ENCODE peak calls at places on chromosome 12, in four cellular contexts. One of them, this sample, is unnamed.

GRCh38 chr12:3453947-3454675 is 36.9 kb upstream of the PRMT8 start:
- DNase-seq in IMR-90: peak; percentile 46
- DNase-seq in neuronal stem cell: no peak
- DNase-seq in mesenchymal stem cell: no peak
- DNase-seq in this sample: peak; percentile 60

GRCh38 chr12:100199347-100200136 is 1.1 kb upstream of the ACTR6 start:
- DNase-seq in IMR-90: no peak
- DNase-seq in neuronal stem cell: peak; percentile 66
- DNase-seq in mesenchymal stem cell: no peak
- DNase-seq in this sample: peak; percentile 95

GRCh38 chr12:118575730-118576129 is 199.4 kb downstream of the SUDS3 start:
- DNase-seq in IMR-90: no peak
- DNase-seq in neuronal stem cell: no peak
- DNase-seq in mesenchymal stem cell: no peak
- DNase-seq in this sample: no peak

GRCh38 chr12:79935624-79936040 is 735 bp upstream of the PPP1R12A start:
- DNase-seq in IMR-90: peak; percentile 39
- DNase-seq in neuronal stem cell: peak; percentile 35
- DNase-seq in mesenchymal stem cell: no peak
- DNase-seq in this sample: no peak

GRCh38 chr12:127115468-127116035 is 1151.4 kb upstream of the TMEM132C start:
- DNase-seq in IMR-90: no peak
- DNase-seq in neuronal stem cell: no peak
- DNase-seq in mesenchymal stem cell: no peak
- DNase-seq in this sample: no peak

GRCh38 chr12:111792155-111792876 is 25.6 kb downstream of the ALDH2 start:
- DNase-seq in IMR-90: peak; percentile 41
- DNase-seq in neuronal stem cell: no peak
- DNase-seq in mesenchymal stem cell: no peak
- DNase-seq in this sample: peak; percentile 52

GRCh38 chr12:1820191-1820599 is at the start of gene LRTM2:
- DNase-seq in IMR-90: no peak
- DNase-seq in neuronal stem cell: no peak
- DNase-seq in mesenchymal stem cell: peak; percentile 38
- DNase-seq in this sample: no peak

GRCh38 chr12:57176846-57177245 is 29.4 kb upstream of the LRP1-AS start:
- DNase-seq in IMR-90: no peak
- DNase-seq in neuronal stem cell: no peak
- DNase-seq in mesenchymal stem cell: no peak
- DNase-seq in this sample: no peak

GRCh38 chr12:32920506-32921085 is 24.0 kb upstream of the PKP2 start:
- DNase-seq in IMR-90: no peak
- DNase-seq in neuronal stem cell: no peak
- DNase-seq in mesenchymal stem cell: no peak
- DNase-seq in this sample: no peak

GRCh38 chr12:44158746-44159145 is 322.9 kb downstream of the TMEM117 start:
- DNase-seq in IMR-90: no peak
- DNase-seq in neuronal stem cell: no peak
- DNase-seq in mesenchymal stem cell: no peak
- DNase-seq in this sample: no peak

GRCh38 chr12:53208877-53209463 is 1.9 kb upstream of the ITGB7 start:
- DNase-seq in IMR-90: no peak
- DNase-seq in neuronal stem cell: no peak
- DNase-seq in mesenchymal stem cell: no peak
- DNase-seq in this sample: no peak

GRCh38 chr12:52208424-52209165 is 16.8 kb upstream of the KRT80 start:
- DNase-seq in IMR-90: no peak
- DNase-seq in neuronal stem cell: no peak
- DNase-seq in mesenchymal stem cell: no peak
- DNase-seq in this sample: no peak

GRCh38 chr12:118866346-118866745 is 115.0 kb upstream of the SRRM4 start:
- DNase-seq in IMR-90: no peak
- DNase-seq in neuronal stem cell: no peak
- DNase-seq in mesenchymal stem cell: no peak
- DNase-seq in this sample: no peak

GRCh38 chr12:45914090-45914489 is 76.3 kb downstream of the SCAF11 start:
- DNase-seq in IMR-90: peak; percentile 91
- DNase-seq in neuronal stem cell: no peak
- DNase-seq in mesenchymal stem cell: peak; percentile 80
- DNase-seq in this sample: no peak

GRCh38 chr12:127485528-127485927 is 781.4 kb upstream of the TMEM132C start:
- DNase-seq in IMR-90: peak; percentile 86
- DNase-seq in neuronal stem cell: no peak
- DNase-seq in mesenchymal stem cell: peak; percentile 83
- DNase-seq in this sample: no peak

GRCh38 chr12:66688836-66689439 is 10.1 kb upstream of the GRIP1 start:
- DNase-seq in IMR-90: peak; percentile 1
- DNase-seq in neuronal stem cell: peak; percentile 52
- DNase-seq in mesenchymal stem cell: peak; percentile 20
- DNase-seq in this sample: peak; percentile 92

GRCh38 chr12:75960086-75960910 is 71.3 kb downstream of the PHLDA1 start:
- DNase-seq in IMR-90: peak; percentile 18
- DNase-seq in neuronal stem cell: no peak
- DNase-seq in mesenchymal stem cell: no peak
- DNase-seq in this sample: peak; percentile 95

GRCh38 chr12:17097674-17098073 is 491.7 kb upstream of the LMO3 start:
- DNase-seq in IMR-90: peak; percentile 3
- DNase-seq in neuronal stem cell: no peak
- DNase-seq in mesenchymal stem cell: no peak
- DNase-seq in this sample: no peak

GRCh38 chr12:50840809-50841487 is 1.8 kb upstream of the TMPRSS12 start:
- DNase-seq in IMR-90: no peak
- DNase-seq in neuronal stem cell: no peak
- DNase-seq in mesenchymal stem cell: no peak
- DNase-seq in this sample: no peak

GRCh38 chr12:65308001-65308400 is 29.5 kb downstream of the MSRB3 start:
- DNase-seq in IMR-90: peak; percentile 37
- DNase-seq in neuronal stem cell: no peak
- DNase-seq in mesenchymal stem cell: peak; percentile 45
- DNase-seq in this sample: no peak

GRCh38 chr12:19397534-19397933 is 41.8 kb upstream of the AEBP2 start:
- DNase-seq in IMR-90: peak; percentile 60
- DNase-seq in neuronal stem cell: no peak
- DNase-seq in mesenchymal stem cell: no peak
- DNase-seq in this sample: no peak

GRCh38 chr12:19404232-19404880 is 34.9 kb upstream of the AEBP2 start:
- DNase-seq in IMR-90: no peak
- DNase-seq in neuronal stem cell: no peak
- DNase-seq in mesenchymal stem cell: no peak
- DNase-seq in this sample: no peak

GRCh38 chr12:19402211-19402610 is 37.1 kb upstream of the AEBP2 start:
- DNase-seq in IMR-90: no peak
- DNase-seq in neuronal stem cell: no peak
- DNase-seq in mesenchymal stem cell: no peak
- DNase-seq in this sample: no peak

GRCh38 chr12:19398376-19399363 is 40.6 kb upstream of the AEBP2 start:
- DNase-seq in IMR-90: no peak
- DNase-seq in neuronal stem cell: no peak
- DNase-seq in mesenchymal stem cell: no peak
- DNase-seq in this sample: no peak

DNA sequence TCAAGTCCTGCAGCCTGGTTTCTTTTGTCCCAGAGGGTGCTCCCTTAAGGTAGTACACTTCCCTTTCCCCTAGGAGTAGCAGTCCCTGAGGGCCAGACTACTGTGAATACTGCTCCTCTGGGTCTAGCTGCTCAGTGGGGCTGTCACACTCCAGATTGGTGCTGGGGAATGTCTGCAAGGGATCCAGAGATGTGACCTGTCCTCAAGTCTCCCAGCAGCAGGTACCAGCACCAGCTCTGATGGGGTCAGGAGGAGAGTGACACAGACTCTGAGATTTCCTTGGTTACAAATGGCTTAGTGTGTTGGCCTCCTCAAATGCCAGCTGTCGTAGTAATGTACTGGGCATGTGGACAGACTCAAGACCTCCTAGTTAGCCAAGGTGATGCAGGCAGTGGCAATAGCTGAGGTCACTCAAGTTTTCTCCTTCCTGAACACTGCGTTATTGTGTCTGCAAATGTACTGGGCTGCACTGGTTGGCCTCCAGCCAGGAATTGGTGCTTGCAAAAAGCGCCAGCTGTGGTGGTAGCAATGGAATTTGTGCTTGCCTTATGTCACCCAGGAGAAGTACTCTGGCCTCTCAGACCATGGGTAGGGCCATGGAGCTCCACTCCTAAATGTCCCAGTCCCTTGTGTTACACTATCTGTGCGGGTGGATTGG is 36.4 kb upstream of the AEBP2 start:
- DNase-seq in IMR-90: peak; percentile 63
- DNase-seq in neuronal stem cell: no peak
- DNase-seq in mesenchymal stem cell: peak; percentile 63
- DNase-seq in this sample: no peak
- H2BK5ac ChIP-seq in IMR-90: no peak overlapping the region
- H2BK5ac ChIP-seq in neuronal stem cell: no peak overlapping the region
- H2BK5ac ChIP-seq in mesenchymal stem cell: no peak overlapping the region
- H2BK5ac ChIP-seq in this sample: no peak overlapping the region

DNA sequence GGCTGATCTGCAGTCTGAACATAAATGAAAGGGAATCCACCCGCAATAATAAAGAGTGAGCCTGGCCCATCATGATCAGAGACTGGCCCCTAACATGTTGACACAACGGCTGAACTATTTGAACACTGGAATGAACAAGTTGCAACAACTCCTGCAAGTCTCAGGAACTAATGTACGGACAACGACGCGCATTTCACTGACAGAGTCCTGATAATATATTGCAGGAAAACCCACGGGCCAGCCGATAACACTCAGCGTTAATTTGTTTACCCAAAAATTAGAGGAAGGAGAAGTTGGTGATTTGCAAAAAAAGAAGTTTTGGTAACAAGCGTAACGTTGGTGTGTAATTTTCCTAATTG is 195.7 kb upstream of the BTG1 start:
- DNase-seq in IMR-90: no peak
- DNase-seq in neuronal stem cell: no peak
- DNase-seq in mesenchymal stem cell: peak; percentile 12
- DNase-seq in this sample: no peak
- H2BK5ac ChIP-seq in IMR-90: no peak overlapping the region
- H2BK5ac ChIP-seq in neuronal stem cell: no peak overlapping the region
- H2BK5ac ChIP-seq in mesenchymal stem cell: no peak overlapping the region
- H2BK5ac ChIP-seq in this sample: no peak overlapping the region

GRCh38 chr12:21655594-21655993 is 2.0 kb downstream of the LDHB start:
- DNase-seq in IMR-90: no peak
- DNase-seq in neuronal stem cell: no peak
- DNase-seq in mesenchymal stem cell: no peak
- DNase-seq in this sample: no peak

GRCh38 chr12:21651821-21652220 is 5.8 kb downstream of the LDHB start:
- DNase-seq in IMR-90: no peak
- DNase-seq in neuronal stem cell: no peak
- DNase-seq in mesenchymal stem cell: no peak
- DNase-seq in this sample: no peak

GRCh38 chr12:21657336-21658077 is at the start of gene LDHB:
- DNase-seq in IMR-90: peak; percentile 96
- DNase-seq in neuronal stem cell: peak; percentile 89
- DNase-seq in mesenchymal stem cell: peak; percentile 98
- DNase-seq in this sample: peak; percentile 99

GRCh38 chr12:21659383-21659782 is 1.7 kb upstream of the LDHB start:
- DNase-seq in IMR-90: no peak
- DNase-seq in neuronal stem cell: no peak
- DNase-seq in mesenchymal stem cell: no peak
- DNase-seq in this sample: no peak

DNA sequence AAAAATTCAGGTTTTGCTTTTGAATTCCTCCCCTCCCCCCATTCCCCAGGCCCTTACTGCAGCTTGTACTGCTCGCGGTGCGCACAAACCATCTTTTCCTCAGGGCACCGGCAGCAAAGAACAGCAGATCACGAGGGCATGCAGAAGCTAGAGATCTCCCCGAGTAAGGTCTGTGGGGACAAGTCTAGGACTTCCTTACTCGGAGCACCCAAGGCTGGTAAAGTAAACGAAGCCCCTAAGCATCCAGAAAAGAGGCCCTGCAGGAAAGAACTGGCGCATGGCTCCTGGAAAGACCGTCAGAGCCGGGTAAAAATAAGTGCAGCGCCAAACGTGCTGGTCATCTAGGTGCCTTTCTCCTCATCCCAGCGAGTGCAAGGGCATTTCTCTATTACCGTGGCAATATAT is 709 bp downstream of the LDHB start:
- DNase-seq in IMR-90: peak; percentile 50
- DNase-seq in neuronal stem cell: peak; percentile 5
- DNase-seq in mesenchymal stem cell: peak; percentile 69
- DNase-seq in this sample: peak; percentile 47
- H2BK5ac ChIP-seq in IMR-90: peak overlapping the region; percentile 79
- H2BK5ac ChIP-seq in neuronal stem cell: peak overlapping the region; percentile 79
- H2BK5ac ChIP-seq in mesenchymal stem cell: peak overlapping the region; percentile 88
- H2BK5ac ChIP-seq in this sample: peak overlapping the region; percentile 83

GRCh38 chr12:107906719-107907118 is 132.2 kb downstream of the ASCL4 start:
- DNase-seq in IMR-90: no peak
- DNase-seq in neuronal stem cell: no peak
- DNase-seq in mesenchymal stem cell: no peak
- DNase-seq in this sample: no peak
- H2BK5ac ChIP-seq in IMR-90: no peak overlapping the region
- H2BK5ac ChIP-seq in neuronal stem cell: no peak overlapping the region
- H2BK5ac ChIP-seq in mesenchymal stem cell: no peak overlapping the region
- H2BK5ac ChIP-seq in this sample: no peak overlapping the region

GRCh38 chr12:72586456-72586855 is 314.3 kb downstream of the TRHDE start:
- DNase-seq in IMR-90: no peak
- DNase-seq in neuronal stem cell: no peak
- DNase-seq in mesenchymal stem cell: no peak
- DNase-seq in this sample: no peak
- H2BK5ac ChIP-seq in IMR-90: no peak overlapping the region
- H2BK5ac ChIP-seq in neuronal stem cell: no peak overlapping the region
- H2BK5ac ChIP-seq in mesenchymal stem cell: no peak overlapping the region
- H2BK5ac ChIP-seq in this sample: no peak overlapping the region

GRCh38 chr12:113184900-113185179 is 438 bp downstream of the DDX54 start:
- DNase-seq in IMR-90: peak; percentile 86
- DNase-seq in neuronal stem cell: peak; percentile 86
- DNase-seq in mesenchymal stem cell: peak; percentile 94
- DNase-seq in this sample: peak; percentile 94
- H2BK5ac ChIP-seq in IMR-90: peak overlapping the region; percentile 20
- H2BK5ac ChIP-seq in neuronal stem cell: peak overlapping the region; percentile 99
- H2BK5ac ChIP-seq in mesenchymal stem cell: peak overlapping the region; percentile 33
- H2BK5ac ChIP-seq in this sample: no peak overlapping the region